ENCODE peak calls at places on chromosomes 2 and 18, in six cellular contexts. One of them, this sample, is unnamed.
A peak's percentile ranks its signal among the peaks of the same experiment; 100 is the strongest.

GRCh38 chr2:142502402-142502801 is 371.6 kb upstream of the LRP1B start:
- ATAC-seq in left lung: no peak
- ATAC-seq in omental fat pad: no peak
- ATAC-seq in T-helper 17 cell: no peak
- ATAC-seq in activated T-cell treated with anti-CD3 and anti-CD28 coated beads, Interleukin-2, amount 50 U/mL, for 4 hours: no peak
- ATAC-seq in K562: no peak
- ATAC-seq in this sample: no peak

GRCh38 chr2:189300917-189301316 is 121.4 kb upstream of the COL5A2 start:
- ATAC-seq in K562: no peak
- ATAC-seq in activated T-cell treated with anti-CD3 and anti-CD28 coated beads, Interleukin-2, amount 50 U/mL, for 4 hours: no peak
- ATAC-seq in T-helper 17 cell: peak; percentile 73
- ATAC-seq in omental fat pad: no peak
- ATAC-seq in left lung: no peak
- ATAC-seq in this sample: no peak

GRCh38 chr2:237268004-237268708 is 145.8 kb downstream of the COL6A3 start:
- ATAC-seq in activated T-cell treated with anti-CD3 and anti-CD28 coated beads, Interleukin-2, amount 50 U/mL, for 4 hours: no peak
- ATAC-seq in left lung: no peak
- ATAC-seq in T-helper 17 cell: no peak
- ATAC-seq in K562: no peak
- ATAC-seq in omental fat pad: no peak
- ATAC-seq in this sample: no peak

GRCh38 chr18:22613058-22613690 is 195.5 kb upstream of the CTAGE1 start:
- ATAC-seq in T-helper 17 cell: no peak
- ATAC-seq in omental fat pad: no peak
- ATAC-seq in activated T-cell treated with anti-CD3 and anti-CD28 coated beads, Interleukin-2, amount 50 U/mL, for 4 hours: no peak
- ATAC-seq in left lung: peak; percentile 95
- ATAC-seq in K562: no peak
- ATAC-seq in this sample: no peak

GRCh38 chr2:64581018-64581417 is 56.9 kb downstream of the AFTPH start:
- ATAC-seq in omental fat pad: no peak
- ATAC-seq in activated T-cell treated with anti-CD3 and anti-CD28 coated beads, Interleukin-2, amount 50 U/mL, for 4 hours: no peak
- ATAC-seq in T-helper 17 cell: no peak
- ATAC-seq in K562: no peak
- ATAC-seq in left lung: no peak
- ATAC-seq in this sample: no peak

GRCh38 chr2:168749264-168749663 is 53.2 kb upstream of the NOSTRIN start:
- ATAC-seq in left lung: no peak
- ATAC-seq in T-helper 17 cell: no peak
- ATAC-seq in activated T-cell treated with anti-CD3 and anti-CD28 coated beads, Interleukin-2, amount 50 U/mL, for 4 hours: no peak
- ATAC-seq in K562: peak; percentile 39
- ATAC-seq in omental fat pad: no peak
- ATAC-seq in this sample: no peak

GRCh38 chr2:211351998-211352397 is 795.6 kb downstream of the CPS1 start:
- ATAC-seq in activated T-cell treated with anti-CD3 and anti-CD28 coated beads, Interleukin-2, amount 50 U/mL, for 4 hours: no peak
- ATAC-seq in K562: no peak
- ATAC-seq in T-helper 17 cell: no peak
- ATAC-seq in omental fat pad: no peak
- ATAC-seq in left lung: no peak
- ATAC-seq in this sample: no peak

GRCh38 chr2:228181098-228182019 is at the start of gene SPHKAP:
- ATAC-seq in omental fat pad: no peak
- ATAC-seq in activated T-cell treated with anti-CD3 and anti-CD28 coated beads, Interleukin-2, amount 50 U/mL, for 4 hours: no peak
- ATAC-seq in K562: no peak
- ATAC-seq in T-helper 17 cell: no peak
- ATAC-seq in left lung: no peak
- ATAC-seq in this sample: peak; percentile 16

GRCh38 chr18:52333860-52334259 is 6.1 kb upstream of the DCC start:
- ATAC-seq in T-helper 17 cell: no peak
- ATAC-seq in activated T-cell treated with anti-CD3 and anti-CD28 coated beads, Interleukin-2, amount 50 U/mL, for 4 hours: no peak
- ATAC-seq in left lung: no peak
- ATAC-seq in K562: no peak
- ATAC-seq in omental fat pad: no peak
- ATAC-seq in this sample: no peak

GRCh38 chr2:1642066-1642861 is 102.1 kb downstream of the PXDN start:
- ATAC-seq in left lung: peak; percentile 19
- ATAC-seq in activated T-cell treated with anti-CD3 and anti-CD28 coated beads, Interleukin-2, amount 50 U/mL, for 4 hours: no peak
- ATAC-seq in T-helper 17 cell: no peak
- ATAC-seq in omental fat pad: no peak
- ATAC-seq in K562: no peak
- ATAC-seq in this sample: no peak

GRCh38 chr2:25159947-25160346 is 8.4 kb downstream of the POMC start:
- ATAC-seq in activated T-cell treated with anti-CD3 and anti-CD28 coated beads, Interleukin-2, amount 50 U/mL, for 4 hours: peak; percentile 25
- ATAC-seq in left lung: no peak
- ATAC-seq in K562: peak; percentile 94
- ATAC-seq in omental fat pad: no peak
- ATAC-seq in T-helper 17 cell: no peak
- ATAC-seq in this sample: peak; percentile 75

GRCh38 chr18:11112218-11112750 is 37.1 kb downstream of the PIEZO2 start:
- ATAC-seq in activated T-cell treated with anti-CD3 and anti-CD28 coated beads, Interleukin-2, amount 50 U/mL, for 4 hours: no peak
- ATAC-seq in K562: no peak
- ATAC-seq in T-helper 17 cell: no peak
- ATAC-seq in left lung: no peak
- ATAC-seq in omental fat pad: no peak
- ATAC-seq in this sample: no peak